ENCODE peak calls at places on chromosomes 6 and 20, in eight cellular contexts. V, Y, U, R, M, G, I and Q are unnamed samples.

GRCh38 chr20:18727032-18727508 is 86.5 kb upstream of the SCP2D1 start:
- DNase-seq in V (no peak), Y (no peak), U (no peak), R (no peak), M (no peak), G (peak), I (no peak), Q (no peak)

GRCh38 chr6:96394727-96395126 is 126.9 kb upstream of the UFL1 start:
- DNase-seq in V (no peak), Y (no peak), U (no peak), R (no peak), M (peak), G (peak), I (peak), Q (no peak)

GRCh38 chr6:44430322-44430721 is 42.8 kb downstream of the CDC5L start:
- DNase-seq in V (peak), Y (no peak), U (no peak), R (no peak), M (no peak), G (no peak), I (no peak), Q (no peak)

GRCh38 chr6:70282906-70283461 is 19.9 kb downstream of the COL9A1 start:
- DNase-seq in V (no peak), Y (no peak), U (no peak), R (no peak), M (no peak), G (no peak), I (peak), Q (no peak)

GRCh38 chr6:90237350-90237990 is 59.2 kb downstream of the BACH2 start:
- DNase-seq in V (no peak), Y (no peak), U (no peak), R (no peak), M (no peak), G (peak), I (no peak), Q (no peak)

GRCh38 chr20:56353356-56353755 is 5.4 kb upstream of the FAM210B start:
- DNase-seq in V (no peak), Y (no peak), U (no peak), R (no peak), M (no peak), G (no peak), I (no peak), Q (no peak)

GRCh38 chr6:168004023-168004422 is 6.6 kb downstream of the KIF25 start:
- DNase-seq in V (no peak), Y (no peak), U (no peak), R (no peak), M (no peak), G (no peak), I (no peak), Q (no peak)

GRCh38 chr6:154356690-154357089 is at the start of gene IPCEF1:
- DNase-seq in V (no peak), Y (no peak), U (no peak), R (no peak), M (no peak), G (no peak), I (no peak), Q (no peak)

GRCh38 chr20:46120136-46120535 is 2.0 kb downstream of the CD40 start:
- DNase-seq in V (no peak), Y (no peak), U (no peak), R (no peak), M (no peak), G (no peak), I (no peak), Q (no peak)

GRCh38 chr20:45117581-45117980 is 2.6 kb upstream of the WFDC5 start:
- DNase-seq in V (no peak), Y (no peak), U (no peak), R (no peak), M (no peak), G (peak), I (no peak), Q (no peak)

GRCh38 chr6:136113736-136114173 is 136.4 kb downstream of the MTFR2 start:
- DNase-seq in V (peak), Y (no peak), U (no peak), R (no peak), M (no peak), G (peak), I (peak), Q (no peak)

GRCh38 chr20:1854246-1854645 is 41.0 kb upstream of the SIRPA start:
- DNase-seq in V (no peak), Y (no peak), U (no peak), R (no peak), M (peak), G (no peak), I (no peak), Q (no peak)

GRCh38 chr20:61968932-61969331 is 96.7 kb downstream of the TAF4 start:
- DNase-seq in V (no peak), Y (no peak), U (no peak), R (no peak), M (no peak), G (no peak), I (no peak), Q (no peak)

GRCh38 chr6:84623956-84624680 is 140.3 kb downstream of the TBX18 start:
- DNase-seq in V (no peak), Y (no peak), U (no peak), R (no peak), M (no peak), G (peak), I (no peak), Q (no peak)

GRCh38 chr20:15925376-15925775 is 647.9 kb downstream of the KIF16B start:
- DNase-seq in V (no peak), Y (no peak), U (no peak), R (no peak), M (no peak), G (no peak), I (no peak), Q (no peak)

GRCh38 chr20:50930139-50931047 is 844 bp downstream of the ADNP start:
- DNase-seq in V (no peak), Y (peak), U (no peak), R (peak), M (no peak), G (no peak), I (peak), Q (no peak)

GRCh38 chr20:33684533-33685327 is 1.5 kb downstream of the E2F1 start:
- DNase-seq in V (no peak), Y (no peak), U (no peak), R (no peak), M (no peak), G (no peak), I (peak), Q (no peak)

GRCh38 chr6:3392930-3393575 is 63.8 kb downstream of the SLC22A23 start:
- DNase-seq in V (no peak), Y (no peak), U (no peak), R (no peak), M (no peak), G (no peak), I (no peak), Q (no peak)

GRCh38 chr6:106557837-106558236 is 71.5 kb downstream of the RTN4IP1 start:
- DNase-seq in V (no peak), Y (no peak), U (no peak), R (no peak), M (peak), G (no peak), I (no peak), Q (no peak)

GRCh38 chr6:106555767-106556166 is 73.5 kb downstream of the RTN4IP1 start:
- DNase-seq in V (no peak), Y (no peak), U (no peak), R (no peak), M (no peak), G (no peak), I (no peak), Q (no peak)

GRCh38 chr6:106558364-106558763 is 70.9 kb downstream of the RTN4IP1 start:
- DNase-seq in V (no peak), Y (no peak), U (no peak), R (no peak), M (peak), G (no peak), I (no peak), Q (no peak)

GRCh38 chr6:106553440-106553839 is 75.9 kb downstream of the RTN4IP1 start:
- DNase-seq in V (no peak), Y (no peak), U (no peak), R (no peak), M (no peak), G (no peak), I (no peak), Q (no peak)

DNA sequence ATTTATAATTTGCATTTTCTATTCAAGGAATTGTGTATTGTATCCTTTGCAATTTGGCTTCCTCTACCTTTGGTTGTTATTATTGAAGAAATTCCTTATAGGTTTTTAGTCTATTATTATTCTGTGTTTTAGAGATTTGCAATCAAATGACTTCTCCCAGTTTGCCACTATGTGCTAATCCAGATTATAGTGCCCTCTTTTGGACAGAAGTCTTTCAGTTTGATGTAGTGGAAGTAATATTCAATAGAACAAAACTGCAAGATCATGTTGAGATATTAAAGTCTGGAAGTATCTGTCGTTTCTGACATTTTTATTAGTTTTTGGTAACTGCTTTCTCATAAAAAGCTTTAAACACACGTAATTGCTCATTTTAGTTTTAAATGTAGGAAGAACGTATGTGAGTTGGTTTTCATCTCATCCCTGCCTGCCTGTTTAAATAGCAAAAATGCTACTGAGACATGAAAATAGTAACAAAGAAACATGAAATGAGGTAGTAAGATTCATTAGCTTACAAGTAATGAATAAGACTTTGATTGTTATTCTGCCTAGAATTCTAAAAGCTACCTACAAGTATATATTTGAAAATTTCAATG is 72.8 kb downstream of the RTN4IP1 start:
- DNase-seq in V (no peak), Y (no peak), U (no peak), R (no peak), M (peak), G (peak), I (no peak), Q (no peak)
- H3K4me3 ChIP-seq in V (no peak), Y (no peak), U (no peak), R (no peak), M (no peak), G (no peak), I (no peak), Q (no peak)

GRCh38 chr6:100464162-100464851 is 414 bp downstream of the SIM1 start:
- DNase-seq in V (no peak), Y (no peak), U (no peak), R (no peak), M (no peak), G (no peak), I (peak), Q (no peak)
- TF ChIP-seq CTCF in V (no peak), Y (no peak), U (no peak), R (no peak), M (no peak), G (no peak), I (no peak), Q (no peak)

GRCh38 chr20:38256021-38256420 is 4.5 kb downstream of the KIAA1755 start:
- DNase-seq in V (no peak), Y (no peak), U (no peak), R (no peak), M (no peak), G (no peak), I (no peak), Q (no peak)
- H3K27ac ChIP-seq in V (no peak), Y (no peak), U (peak), R (no peak), M (no peak), G (no peak), I (no peak), Q (peak)

GRCh38 chr6:75566137-75566767 is 35.4 kb upstream of the SENP6 start:
- DNase-seq in V (no peak), Y (no peak), U (no peak), R (no peak), M (no peak), G (no peak), I (no peak), Q (no peak)
- H3K4me3 ChIP-seq in V (no peak), Y (no peak), U (no peak), R (no peak), M (no peak), G (no peak), I (no peak), Q (no peak)

GRCh38 chr6:31271641-31272357 is at the start of gene HLA-C:
- DNase-seq in V (peak), Y (peak), U (peak), R (peak), M (peak), G (peak), I (peak), Q (peak)
- TF ChIP-seq CTCF in V (peak), Y (no peak), U (no peak), R (no peak), M (no peak), G (no peak), I (no peak), Q (no peak)